ENCODE peak calls at places on chromosomes 5 and 9, in six cellular contexts. D is brain microvascular endothelial cell, L is progenitor cell of endocrine pancreas, G is colonic mucosa, V is ovary, W is endothelial cell. I is an unnamed sample.

GRCh38 chr5:25568989-25569625 is 924.3 kb upstream of the CDH10 start:
- DNase-seq in D (no peak), L (no peak), G (no peak), V (no peak), W (no peak), I (no peak)

GRCh38 chr9:6711403-6711802 is 46.4 kb upstream of the KDM4C start:
- DNase-seq in D (no peak), L (no peak), G (no peak), V (no peak), W (no peak), I (no peak)

GRCh38 chr9:109182940-109183798 is 16.1 kb upstream of the FRRS1L start:
- DNase-seq in D (peak; percentile 15), L (no peak), G (peak; percentile 54), V (no peak), W (peak; percentile 59), I (no peak)

GRCh38 chr9:99059074-99059894 is 45.6 kb upstream of the TGFBR1 start:
- DNase-seq in D (no peak), L (no peak), G (peak; percentile 27), V (no peak), W (no peak), I (no peak)

GRCh38 chr5:14364096-14364495 is 217.5 kb upstream of the OTULINL start:
- DNase-seq in D (no peak), L (no peak), G (no peak), V (no peak), W (no peak), I (no peak)

GRCh38 chr5:169647566-169647965 is 10.5 kb downstream of the DOCK2 start:
- DNase-seq in D (no peak), L (no peak), G (no peak), V (no peak), W (no peak), I (no peak)

GRCh38 chr9:122265265-122265900 is 701 bp downstream of the MRRF start:
- DNase-seq in D (no peak), L (no peak), G (peak; percentile 36), V (no peak), W (no peak), I (no peak)

GRCh38 chr5:75050415-75050814 is 1.9 kb downstream of the GCNT4 start:
- DNase-seq in D (no peak), L (no peak), G (peak; percentile 27), V (no peak), W (peak; percentile 38), I (no peak)

GRCh38 chr5:37839441-37840035 is 303 bp downstream of the GDNF start:
- DNase-seq in D (peak; percentile 53), L (peak; percentile 25), G (no peak), V (peak; percentile 25), W (peak; percentile 41), I (peak; percentile 74)

GRCh38 chr9:92196909-92197308 is 81.7 kb upstream of the SPTLC1 start:
- DNase-seq in D (peak; percentile 59), L (no peak), G (no peak), V (no peak), W (no peak), I (no peak)

GRCh38 chr5:65480306-65480865 is 1.3 kb downstream of the ADAMTS6 start:
- DNase-seq in D (peak; percentile 94), L (no peak), G (peak; percentile 81), V (peak; percentile 70), W (peak; percentile 7), I (no peak)

GRCh38 chr5:115461506-115462290 is 82.9 kb downstream of the FEM1C start:
- DNase-seq in D (peak; percentile 88), L (no peak), G (peak; percentile 31), V (no peak), W (no peak), I (no peak)

GRCh38 chr5:102762095-102762534 is 7.0 kb downstream of the PAM start:
- DNase-seq in D (no peak), L (no peak), G (no peak), V (no peak), W (no peak), I (no peak)

DNA sequence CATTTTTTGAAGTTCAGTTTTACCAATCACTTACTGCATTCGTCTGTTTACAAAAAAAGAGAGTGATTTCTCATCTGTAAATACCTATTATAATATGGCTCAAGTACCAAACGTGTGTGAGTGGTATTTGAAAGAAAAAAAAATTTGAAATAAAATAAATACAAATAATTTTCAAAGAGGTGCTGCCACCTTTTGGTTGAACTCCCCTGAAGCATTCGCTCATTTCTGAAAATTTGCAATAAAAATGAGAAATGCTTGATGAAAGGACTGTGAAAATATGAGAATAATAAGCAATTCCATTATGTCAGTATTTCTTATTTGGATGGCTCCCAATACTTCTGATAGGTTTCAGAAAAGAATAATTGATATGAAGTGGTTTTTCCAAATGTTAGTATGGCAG is 409.9 kb downstream of the CTNND2 start:
- DNase-seq in D (no peak), L (no peak), G (no peak), V (no peak), W (no peak), I (no peak)
- TF ChIP-seq CTCF in D (peak; percentile 47), L (peak; percentile 45), G (no peak), V (no peak), W (peak; percentile 58), I (peak; percentile 68)

DNA sequence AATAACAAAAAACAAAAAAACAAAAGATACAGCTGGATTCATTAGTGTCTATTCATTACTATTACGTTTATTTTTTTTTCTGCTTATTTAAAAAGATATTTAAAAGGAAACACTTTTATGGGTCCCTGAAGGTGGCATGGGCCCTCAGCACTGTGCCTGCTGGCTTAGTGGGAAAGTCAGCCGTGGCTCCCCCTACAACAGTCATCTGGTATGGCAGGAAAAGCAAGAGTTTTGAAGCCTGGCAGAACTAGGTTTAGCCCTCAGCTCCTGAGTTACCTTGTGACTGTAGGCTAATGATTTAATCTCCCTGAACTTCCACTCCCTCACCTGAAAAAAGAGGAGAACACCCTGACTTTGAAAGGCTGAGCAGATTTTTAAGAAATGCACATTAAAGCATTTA is 135.6 kb downstream of the GOLPH3 start:
- DNase-seq in D (no peak), L (no peak), G (no peak), V (no peak), W (no peak), I (no peak)
- TF ChIP-seq CTCF in D (peak; percentile 41), L (no peak), G (no peak), V (no peak), W (no peak), I (no peak)

GRCh38 chr5:130141689-130142320 is 237.5 kb downstream of the CHSY3 start:
- DNase-seq in D (peak; percentile 42), L (peak; percentile 11), G (no peak), V (no peak), W (peak; percentile 60), I (no peak)
- TF ChIP-seq CTCF in D (peak; percentile 95), L (peak; percentile 57), G (no peak), V (no peak), W (no peak), I (peak; percentile 49)

GRCh38 chr9:128103589-128103962 is 24.0 kb downstream of the PTGES2 start:
- DNase-seq in D (no peak), L (no peak), G (no peak), V (no peak), W (no peak), I (no peak)
- TF ChIP-seq CTCF in D (no peak), L (peak; percentile 34), G (peak; percentile 43), V (no peak), W (no peak), I (peak; percentile 32)

GRCh38 chr9:136779808-136780207 is 11.3 kb upstream of the TMEM141 start:
- DNase-seq in D (no peak), L (no peak), G (no peak), V (no peak), W (no peak), I (no peak)
- TF ChIP-seq CTCF in D (peak; percentile 38), L (peak; percentile 34), G (no peak), V (no peak), W (no peak), I (no peak)